ENCODE peak calls at places on chromosomes 11 and 22, in eight cellular contexts. D is neural progenitor cell, Q is dorsolateral prefrontal cortex, S is upper lobe of right lung, P is iPS DF 6.9, U is fibroblast of lung, B is AG04450, K is ovary. T is an unnamed sample.

GRCh38 chr11:15957234-15957633 is 399.1 kb downstream of the SOX6 start:
- DNase-seq in D (no peak), Q (no peak), S (no peak), P (no peak), U (no peak), B (no peak), K (no peak), T (no peak)

GRCh38 chr11:68031136-68031459 is 617 bp downstream of the NDUFS8 start:
- DNase-seq in D (no peak), Q (no peak), S (peak), P (no peak), U (peak), B (no peak), K (no peak), T (no peak)

GRCh38 chr22:49983148-49984042 is 22.8 kb downstream of the PIM3 start:
- DNase-seq in D (peak), Q (no peak), S (peak), P (no peak), U (no peak), B (no peak), K (peak), T (no peak)

GRCh38 chr11:131904756-131905155 is 534.3 kb downstream of the NTM start:
- DNase-seq in D (peak), Q (no peak), S (no peak), P (peak), U (no peak), B (no peak), K (no peak), T (no peak)

GRCh38 chr22:38267086-38267485 is 5.7 kb downstream of the TMEM184B start:
- DNase-seq in D (no peak), Q (no peak), S (no peak), P (no peak), U (peak), B (no peak), K (no peak), T (no peak)

GRCh38 chr22:18035740-18036139 is 11.4 kb upstream of the MICAL3 start:
- DNase-seq in D (no peak), Q (peak), S (no peak), P (no peak), U (peak), B (no peak), K (no peak), T (no peak)

GRCh38 chr22:42443240-42444059 is 11.2 kb upstream of the NFAM1 start:
- DNase-seq in D (no peak), Q (no peak), S (no peak), P (no peak), U (no peak), B (no peak), K (no peak), T (no peak)

GRCh38 chr11:106397787-106398355 is 320.4 kb downstream of the AASDHPPT start:
- DNase-seq in D (peak), Q (no peak), S (no peak), P (no peak), U (peak), B (no peak), K (no peak), T (no peak)

GRCh38 chr22:27139935-27140493 is 482.6 kb downstream of the MIAT start:
- DNase-seq in D (peak), Q (no peak), S (no peak), P (no peak), U (peak), B (no peak), K (peak), T (no peak)

GRCh38 chr11:60699282-60699681 is at the start of gene MS4A8:
- DNase-seq in D (no peak), Q (no peak), S (no peak), P (no peak), U (no peak), B (no peak), K (no peak), T (no peak)

GRCh38 chr11:134098566-134099184 is 29.8 kb downstream of the JAM3 start:
- DNase-seq in D (no peak), Q (no peak), S (no peak), P (no peak), U (no peak), B (no peak), K (no peak), T (no peak)

GRCh38 chr11:65551572-65552398 is 6.4 kb downstream of the LTBP3 start:
- DNase-seq in D (peak), Q (no peak), S (peak), P (no peak), U (no peak), B (no peak), K (peak), T (no peak)

GRCh38 chr11:118398797-118399564 is 2.4 kb upstream of the ATP5MG start:
- DNase-seq in D (no peak), Q (no peak), S (no peak), P (no peak), U (no peak), B (no peak), K (no peak), T (no peak)

GRCh38 chr22:21920341-21921183 is 32.1 kb downstream of the PPM1F start:
- DNase-seq in D (no peak), Q (no peak), S (no peak), P (no peak), U (no peak), B (no peak), K (no peak), T (no peak)

GRCh38 chr22:27063381-27063780 is 406.0 kb downstream of the MIAT start:
- DNase-seq in D (no peak), Q (no peak), S (no peak), P (no peak), U (no peak), B (no peak), K (no peak), T (no peak)

GRCh38 chr22:42519544-42520237 is at the start of gene RRP7A:
- DNase-seq in D (peak), Q (peak), S (peak), P (no peak), U (peak), B (no peak), K (peak), T (peak)

GRCh38 chr11:70240337-70240736 is 30.2 kb upstream of the PPFIA1 start:
- DNase-seq in D (no peak), Q (no peak), S (no peak), P (no peak), U (peak), B (no peak), K (no peak), T (no peak)

GRCh38 chr11:110829873-110830272 is 117.6 kb upstream of the ARHGAP20 start:
- DNase-seq in D (no peak), Q (no peak), S (no peak), P (no peak), U (peak), B (no peak), K (no peak), T (no peak)

GRCh38 chr22:44634426-44635321 is 67.3 kb upstream of the PRR5 start:
- DNase-seq in D (no peak), Q (peak), S (no peak), P (no peak), U (no peak), B (no peak), K (no peak), T (no peak)

GRCh38 chr11:3345736-3346135 is 33.2 kb downstream of the ZNF195 start:
- DNase-seq in D (no peak), Q (no peak), S (no peak), P (no peak), U (no peak), B (no peak), K (no peak), T (no peak)

GRCh38 chr11:36023922-36024321 is 80.1 kb downstream of the LDLRAD3 start:
- DNase-seq in D (no peak), Q (no peak), S (no peak), P (no peak), U (peak), B (no peak), K (no peak), T (no peak)

GRCh38 chr11:23021287-23021863 is 161.1 kb upstream of the CCDC179 start:
- DNase-seq in D (peak), Q (no peak), S (no peak), P (peak), U (peak), B (peak), K (no peak), T (no peak)

GRCh38 chr11:74871037-74871436 is 77.9 kb downstream of the XRRA1 start:
- DNase-seq in D (no peak), Q (no peak), S (no peak), P (no peak), U (no peak), B (no peak), K (no peak), T (no peak)

GRCh38 chr11:121246021-121246768 is 46.4 kb upstream of the SC5D start:
- DNase-seq in D (peak), Q (no peak), S (no peak), P (no peak), U (no peak), B (no peak), K (no peak), T (no peak)

GRCh38 chr22:23058481-23059336 is 11.6 kb upstream of the GNAZ start:
- DNase-seq in D (no peak), Q (peak), S (peak), P (no peak), U (no peak), B (no peak), K (peak), T (no peak)

GRCh38 chr11:115134886-115135285 is 369.3 kb downstream of the CADM1 start:
- DNase-seq in D (no peak), Q (no peak), S (no peak), P (no peak), U (no peak), B (no peak), K (no peak), T (no peak)

GRCh38 chr11:27319065-27319464 is 44.0 kb downstream of the CCDC34 start:
- DNase-seq in D (no peak), Q (no peak), S (no peak), P (no peak), U (peak), B (no peak), K (no peak), T (no peak)

GRCh38 chr11:82676483-82677094 is 57.1 kb downstream of the FAM181B start:
- DNase-seq in D (no peak), Q (no peak), S (no peak), P (no peak), U (no peak), B (no peak), K (no peak), T (no peak)

GRCh38 chr11:117219001-117219400 is 12.9 kb downstream of the PCSK7 start:
- DNase-seq in D (no peak), Q (no peak), S (peak), P (no peak), U (no peak), B (no peak), K (no peak), T (no peak)

GRCh38 chr11:86693501-86693900 is 21.1 kb upstream of the ME3 start:
- DNase-seq in D (no peak), Q (no peak), S (no peak), P (no peak), U (no peak), B (no peak), K (no peak), T (no peak)

GRCh38 chr11:94183886-94184264 is 55.2 kb downstream of the PANX1 start:
- DNase-seq in D (peak), Q (no peak), S (peak), P (peak), U (peak), B (no peak), K (peak), T (no peak)

GRCh38 chr22:20228055-20228938 is 39.8 kb downstream of the RTN4R start:
- DNase-seq in D (no peak), Q (no peak), S (no peak), P (no peak), U (no peak), B (no peak), K (no peak), T (no peak)
- H3K27ac ChIP-seq in D (no peak), Q (no peak), S (no peak), P (no peak), U (no peak), B (no peak), K (no peak), T (no peak)

DNA sequence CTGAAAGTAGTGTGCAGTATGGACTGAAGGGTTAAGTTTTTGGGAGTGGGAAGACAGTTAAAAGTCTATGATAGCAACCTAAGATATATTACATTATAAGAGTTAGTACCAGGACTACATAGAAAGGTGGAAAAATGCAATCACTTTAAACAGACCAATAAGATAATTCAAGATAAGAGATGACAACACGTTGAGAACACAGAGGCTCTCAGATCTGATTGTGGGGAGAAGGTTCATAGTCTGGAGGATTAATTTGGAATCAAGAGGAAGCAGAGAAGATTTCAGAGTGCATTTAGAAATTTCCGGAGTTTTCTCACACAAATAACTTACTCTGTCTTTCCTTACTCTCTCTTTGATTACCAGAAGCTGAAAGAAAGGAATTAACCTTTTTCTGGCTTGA is 441 bp downstream of the CASP5 start:
- DNase-seq in D (no peak), Q (no peak), S (no peak), P (no peak), U (no peak), B (no peak), K (no peak), T (no peak)
- H3K27ac ChIP-seq in D (no peak), Q (no peak), S (no peak), P (no peak), U (no peak), B (no peak), K (no peak), T (no peak)

GRCh38 chr11:44949160-44950035 is 1.3 kb downstream of the TP53I11 start:
- DNase-seq in D (peak), Q (no peak), S (peak), P (no peak), U (peak), B (no peak), K (no peak), T (no peak)
- H3K27ac ChIP-seq in D (peak), Q (no peak), S (peak), P (no peak), U (no peak), B (no peak), K (peak), T (no peak)

GRCh38 chr11:8731647-8732188 is 49.1 kb downstream of the RPL27A start:
- DNase-seq in D (no peak), Q (no peak), S (no peak), P (no peak), U (no peak), B (no peak), K (no peak), T (no peak)

GRCh38 chr11:8730697-8731020 is 48.1 kb downstream of the RPL27A start:
- DNase-seq in D (no peak), Q (no peak), S (no peak), P (no peak), U (no peak), B (no peak), K (no peak), T (no peak)

GRCh38 chr11:8732748-8733241 is 50.2 kb downstream of the RPL27A start:
- DNase-seq in D (no peak), Q (no peak), S (no peak), P (no peak), U (peak), B (no peak), K (peak), T (peak)

GRCh38 chr11:8733847-8734246 is 51.3 kb downstream of the RPL27A start:
- DNase-seq in D (no peak), Q (no peak), S (no peak), P (no peak), U (no peak), B (no peak), K (no peak), T (no peak)

GRCh38 chr11:8732276-8732675 is 49.7 kb downstream of the RPL27A start:
- DNase-seq in D (no peak), Q (no peak), S (no peak), P (no peak), U (no peak), B (no peak), K (no peak), T (no peak)
- H3K27ac ChIP-seq in D (no peak), Q (peak), S (peak), P (no peak), U (peak), B (peak), K (no peak), T (peak)

DNA sequence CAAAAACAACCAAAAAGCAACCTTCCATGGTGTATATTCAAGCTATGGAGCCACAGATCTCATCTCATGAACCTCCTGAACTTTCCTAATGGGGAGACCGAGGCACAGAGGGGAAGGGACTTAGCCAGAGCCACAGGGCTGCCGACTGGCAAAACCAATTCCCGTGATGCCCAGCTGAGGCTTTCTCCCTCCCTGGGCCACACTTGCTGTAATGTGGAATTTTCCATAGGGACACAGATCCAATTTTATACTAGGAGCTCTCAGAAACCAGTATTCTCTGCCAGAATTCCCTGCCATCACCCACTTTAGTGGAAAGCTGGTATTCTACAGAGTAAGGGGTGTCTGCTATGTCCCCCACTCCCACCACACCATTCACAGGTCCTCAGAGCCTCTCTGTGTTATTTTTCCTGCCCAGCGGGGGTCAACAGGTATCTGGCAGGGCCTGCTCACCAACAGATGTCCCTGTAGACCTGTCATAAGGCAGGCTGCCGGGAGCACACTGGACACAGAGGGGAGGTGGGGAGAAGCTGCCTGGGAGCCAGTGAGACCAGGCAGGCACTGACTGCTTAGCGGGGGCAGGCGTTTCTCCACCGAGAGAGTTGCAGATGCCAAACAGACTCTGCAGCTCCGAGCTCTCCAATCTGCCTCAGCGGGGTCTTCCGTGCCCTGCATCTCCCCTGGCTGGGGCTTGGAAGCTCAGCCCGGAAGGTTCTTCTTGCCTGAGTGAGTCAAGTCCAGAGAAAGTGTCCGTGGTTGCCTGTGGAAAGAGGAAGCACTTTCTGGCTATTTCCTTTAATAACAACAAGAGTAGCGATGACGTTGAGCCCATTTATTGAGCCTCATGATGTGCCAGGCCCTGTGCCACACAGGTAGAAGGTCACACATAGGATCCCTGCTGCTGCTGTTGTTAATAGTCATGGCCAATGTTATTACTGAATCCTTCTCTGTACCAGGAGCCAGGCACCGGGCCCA is 26.3 kb downstream of the RPS6KA4 start:
- DNase-seq in D (no peak), Q (peak), S (no peak), P (no peak), U (no peak), B (no peak), K (no peak), T (peak)
- H3K27ac ChIP-seq in D (no peak), Q (peak), S (no peak), P (no peak), U (no peak), B (no peak), K (no peak), T (no peak)

DNA sequence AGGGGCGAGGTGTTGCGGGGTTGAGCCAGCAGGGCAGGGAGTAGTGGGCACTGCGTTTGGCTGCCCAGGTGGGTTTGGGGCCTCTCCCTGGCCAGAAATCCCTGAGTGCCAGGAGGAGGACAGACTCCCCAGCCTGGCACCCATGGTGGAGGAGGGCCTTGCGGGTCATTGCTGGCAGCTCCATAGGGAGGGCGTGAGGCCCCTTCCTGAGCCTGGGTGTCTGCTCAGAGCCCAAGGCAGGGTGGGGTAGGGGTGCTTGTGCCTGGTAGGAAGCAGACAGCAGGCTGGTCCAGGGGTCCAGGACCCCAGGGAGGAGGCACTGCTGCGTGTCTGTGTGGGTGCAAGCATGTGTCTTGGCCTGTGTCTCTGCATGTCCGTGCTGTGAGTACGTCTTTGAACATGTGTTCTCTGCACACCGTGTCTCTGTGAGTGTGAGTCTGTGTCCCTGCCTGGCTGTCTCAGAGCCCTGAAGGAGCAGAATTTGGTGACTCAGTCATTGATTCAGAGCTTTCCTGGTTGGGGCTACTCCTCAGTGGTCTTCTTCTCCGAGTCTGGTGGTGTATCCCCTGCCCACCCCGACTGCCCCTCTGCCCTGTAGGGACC is 3.9 kb downstream of the TSPAN4 start:
- DNase-seq in D (no peak), Q (no peak), S (no peak), P (no peak), U (no peak), B (no peak), K (no peak), T (no peak)
- H3K27ac ChIP-seq in D (no peak), Q (no peak), S (peak), P (no peak), U (peak), B (peak), K (peak), T (no peak)